ENCODE peak calls at places on chromosomes 4 and X, in five cellular contexts. Q is GM23248, R is HCT116, N is fibroblast of lung, G is Karpas-422. E is an unnamed sample.

GRCh38 chr4:186405957-186406356 is 140.0 kb downstream of the F11 start:
- DNase-seq in Q (no peak), R (no peak), N (no peak), G (no peak), E (no peak)

GRCh38 chrX:31546130-31546529 is 474.3 kb upstream of the FTHL17 start:
- DNase-seq in Q (peak; percentile 89), R (no peak), N (peak; percentile 71), G (no peak), E (no peak)

GRCh38 chr4:52983563-52984303 is 121.6 kb downstream of the RASL11B start:
- DNase-seq in Q (peak; percentile 79), R (peak; percentile 50), N (peak; percentile 76), G (peak; percentile 80), E (peak; percentile 5)

GRCh38 chr4:110197421-110198398 is 705 bp downstream of the ELOVL6 start:
- DNase-seq in Q (peak; percentile 65), R (no peak), N (peak; percentile 54), G (peak; percentile 93), E (no peak)

GRCh38 chr4:150828159-150828558 is 186.9 kb downstream of the LRBA start:
- DNase-seq in Q (no peak), R (no peak), N (no peak), G (peak; percentile 66), E (no peak)

GRCh38 chr4:174794706-174795105 is 34.3 kb downstream of the GLRA3 start:
- DNase-seq in Q (no peak), R (no peak), N (no peak), G (no peak), E (no peak)

GRCh38 chr4:13522282-13523104 is 21.8 kb downstream of the NKX3-2 start:
- DNase-seq in Q (no peak), R (no peak), N (no peak), G (no peak), E (no peak)

GRCh38 chrX:153593811-153594500 is 5.0 kb downstream of the CCNQ start:
- DNase-seq in Q (no peak), R (no peak), N (no peak), G (no peak), E (no peak)

GRCh38 chr4:140426610-140427103 is 791 bp downstream of the CLGN start:
- DNase-seq in Q (peak; percentile 1), R (no peak), N (peak; percentile 1), G (no peak), E (no peak)

GRCh38 chrX:65871671-65872311 is 168.1 kb downstream of the VSIG4 start:
- DNase-seq in Q (peak; percentile 11), R (peak; percentile 67), N (no peak), G (no peak), E (peak; percentile 47)

GRCh38 chr4:84967292-84967651 is 782 bp upstream of the WDFY3 start:
- DNase-seq in Q (peak; percentile 70), R (no peak), N (peak; percentile 53), G (no peak), E (no peak)

GRCh38 chrX:72020788-72021187 is 110.1 kb downstream of the NHSL2 start:
- DNase-seq in Q (no peak), R (no peak), N (no peak), G (no peak), E (no peak)

GRCh38 chr4:15893967-15894366 is 44.6 kb downstream of the FGFBP1 start:
- DNase-seq in Q (peak; percentile 96), R (peak; percentile 90), N (peak; percentile 78), G (no peak), E (peak; percentile 92)

GRCh38 chr4:2910409-2910808 is 52.8 kb downstream of the NOP14 start:
- DNase-seq in Q (peak; percentile 20), R (no peak), N (no peak), G (peak; percentile 70), E (no peak)

GRCh38 chr4:66489783-66490452 is 819.6 kb upstream of the EPHA5 start:
- DNase-seq in Q (no peak), R (no peak), N (peak; percentile 4), G (no peak), E (peak; percentile 2)

GRCh38 chr4:53459548-53459947 is 82.1 kb downstream of the FIP1L1 start:
- DNase-seq in Q (peak; percentile 65), R (no peak), N (peak; percentile 29), G (no peak), E (no peak)

GRCh38 chr4:13920901-13921300 is 293.4 kb upstream of the BOD1L1 start:
- DNase-seq in Q (peak; percentile 99), R (no peak), N (peak; percentile 99), G (no peak), E (peak; percentile 97)

GRCh38 chr4:184851200-184851541 is 25.4 kb upstream of the ACSL1 start:
- DNase-seq in Q (no peak), R (no peak), N (no peak), G (peak; percentile 78), E (no peak)

GRCh38 chr4:138677212-138677611 is 338.4 kb upstream of the NOCT start:
- DNase-seq in Q (no peak), R (no peak), N (no peak), G (no peak), E (no peak)

GRCh38 chrX:14673764-14674163 is 144.4 kb downstream of the GLRA2 start:
- DNase-seq in Q (peak; percentile 80), R (peak; percentile 78), N (peak; percentile 91), G (peak; percentile 92), E (peak; percentile 58)

GRCh38 chr4:135434936-135435335 is 1233.3 kb upstream of the PABPC4L start:
- DNase-seq in Q (no peak), R (no peak), N (no peak), G (no peak), E (peak; percentile 45)

GRCh38 chr4:42785817-42786216 is 106.7 kb upstream of the GRXCR1 start:
- DNase-seq in Q (no peak), R (no peak), N (no peak), G (no peak), E (no peak)

GRCh38 chrX:152600853-152601635 is 36.7 kb upstream of the GABRQ start:
- DNase-seq in Q (no peak), R (no peak), N (no peak), G (peak; percentile 56), E (no peak)

GRCh38 chrX:95678679-95679078 is 1006.0 kb upstream of the DIAPH2 start:
- DNase-seq in Q (no peak), R (no peak), N (no peak), G (no peak), E (no peak)

GRCh38 chr4:7759221-7759620 is 180.4 kb downstream of the AFAP1 start:
- DNase-seq in Q (no peak), R (no peak), N (no peak), G (no peak), E (no peak)

GRCh38 chrX:31099536-31100090 is 27.8 kb upstream of the FTHL17 start:
- DNase-seq in Q (no peak), R (no peak), N (no peak), G (no peak), E (no peak)

GRCh38 chrX:129769467-129770154 is 10.1 kb upstream of the SASH3 start:
- DNase-seq in Q (no peak), R (no peak), N (no peak), G (peak; percentile 82), E (no peak)

GRCh38 chr4:4395849-4396627 is 9.1 kb downstream of the NSG1 start:
- DNase-seq in Q (peak; percentile 48), R (no peak), N (peak; percentile 22), G (peak; percentile 78), E (no peak)

GRCh38 chr4:17029432-17029831 is 131.0 kb upstream of the LDB2 start:
- DNase-seq in Q (no peak), R (no peak), N (no peak), G (no peak), E (no peak)
- H3K27ac ChIP-seq in Q (no peak overlapping the region), R (no peak overlapping the region), N (no peak overlapping the region), G (no peak overlapping the region), E (no peak overlapping the region)

DNA sequence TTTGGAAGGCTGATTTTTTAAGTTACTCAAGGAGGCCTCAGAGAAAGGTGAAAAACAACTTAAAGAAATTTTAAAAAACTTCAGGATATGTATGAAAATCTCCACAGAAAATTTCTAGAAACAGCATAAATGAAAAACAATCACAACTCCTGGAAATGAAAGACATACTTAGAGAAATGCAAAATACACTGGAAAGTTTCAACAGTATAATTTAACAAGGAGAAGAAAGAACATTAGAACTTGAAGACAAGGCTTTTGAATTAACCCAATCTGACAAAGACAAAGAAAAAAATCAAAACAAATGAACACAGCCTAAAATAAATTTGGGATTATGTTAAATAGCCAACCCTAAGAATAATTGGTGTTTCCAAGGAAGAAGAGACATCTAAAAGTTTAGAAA is 300.5 kb downstream of the ANTXR2 start:
- DNase-seq in Q (no peak), R (no peak), N (no peak), G (no peak), E (no peak)
- H3K4me2 ChIP-seq in Q (no peak overlapping the region), R (no peak overlapping the region), N (no peak overlapping the region), G (no peak overlapping the region), E (no peak overlapping the region)

DNA sequence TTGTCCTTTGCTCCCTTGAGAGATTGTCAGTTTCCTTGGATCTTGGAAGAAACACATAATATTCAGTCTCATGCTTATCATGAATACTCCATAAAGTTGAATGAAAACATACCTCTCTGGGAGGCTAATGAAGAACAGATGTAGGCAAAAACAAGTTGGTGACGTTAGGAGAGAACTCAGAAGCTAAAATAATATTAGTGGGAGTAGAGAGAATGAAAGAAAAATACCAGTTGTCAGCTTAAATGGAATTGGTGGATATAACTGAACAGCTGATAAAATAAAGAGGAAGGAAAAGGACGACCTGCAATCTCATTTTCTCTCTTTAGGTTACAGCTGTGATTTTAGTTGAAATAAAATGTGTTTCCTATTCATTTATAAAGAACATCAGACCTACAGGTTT is 124.8 kb downstream of the SNCA start:
- DNase-seq in Q (peak; percentile 41), R (no peak), N (peak; percentile 60), G (no peak), E (no peak)
- H2AFZ ChIP-seq in Q (no peak overlapping the region), R (no peak overlapping the region), N (no peak overlapping the region), G (no peak overlapping the region), E (peak overlapping the region; percentile 64)

DNA sequence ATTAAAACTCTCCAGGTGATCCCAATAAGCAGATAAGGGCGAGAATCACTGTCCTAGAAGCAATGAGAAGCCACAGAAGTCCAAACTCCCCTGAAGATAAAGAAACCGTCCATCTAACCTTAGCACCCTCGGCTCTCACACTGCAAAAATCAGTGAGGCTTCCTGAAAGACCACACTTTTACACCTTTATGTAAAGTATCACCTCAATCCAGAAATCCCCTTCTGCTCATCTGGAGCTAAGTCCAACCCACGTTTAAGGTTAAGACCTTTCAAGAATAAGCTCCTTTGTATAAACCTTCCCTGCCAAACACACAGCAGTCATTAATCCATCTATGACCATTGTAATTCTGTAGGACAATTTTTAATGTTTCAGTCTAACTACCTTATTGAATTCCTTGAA is 41.7 kb downstream of the LIN54 start:
- DNase-seq in Q (no peak), R (no peak), N (no peak), G (peak; percentile 38), E (no peak)
- H3K27ac ChIP-seq in Q (no peak overlapping the region), R (no peak overlapping the region), N (no peak overlapping the region), G (peak overlapping the region; percentile 58), E (no peak overlapping the region)

GRCh38 chr4:924107-925096 is 7.7 kb downstream of the GAK start:
- DNase-seq in Q (peak; percentile 53), R (no peak), N (no peak), G (no peak), E (no peak)
- H3K4me2 ChIP-seq in Q (no peak overlapping the region), R (no peak overlapping the region), N (no peak overlapping the region), G (no peak overlapping the region), E (no peak overlapping the region)